ENCODE peak calls at places on chromosome 7, in nine cellular contexts. One of them, this sample, is unnamed.

GRCh38 chr7:148162808-148163207 is 427.8 kb upstream of the C7orf33 start:
- DNase-seq in lung: no peak
- DNase-seq in HCT116: no peak
- DNase-seq in psoas muscle: no peak
- DNase-seq in MM.1S: no peak
- DNase-seq in aorta: no peak
- DNase-seq in brain microvascular endothelial cell: no peak
- DNase-seq in adipocyte: no peak
- DNase-seq in H7: no peak
- DNase-seq in this sample: no peak

GRCh38 chr7:80294321-80294720 is 159.7 kb downstream of the GNAI1 start:
- DNase-seq in lung: no peak
- DNase-seq in HCT116: no peak
- DNase-seq in psoas muscle: no peak
- DNase-seq in MM.1S: no peak
- DNase-seq in aorta: no peak
- DNase-seq in brain microvascular endothelial cell: peak; percentile 38
- DNase-seq in adipocyte: peak; percentile 21
- DNase-seq in H7: no peak
- DNase-seq in this sample: no peak

GRCh38 chr7:108598858-108599257 is 29.2 kb downstream of the DNAJB9 start:
- DNase-seq in lung: no peak
- DNase-seq in HCT116: no peak
- DNase-seq in psoas muscle: no peak
- DNase-seq in MM.1S: no peak
- DNase-seq in aorta: no peak
- DNase-seq in brain microvascular endothelial cell: no peak
- DNase-seq in adipocyte: no peak
- DNase-seq in H7: no peak
- DNase-seq in this sample: no peak

GRCh38 chr7:117138943-117139690 is 183.7 kb downstream of the WNT2 start:
- DNase-seq in lung: no peak
- DNase-seq in HCT116: no peak
- DNase-seq in psoas muscle: no peak
- DNase-seq in MM.1S: no peak
- DNase-seq in aorta: no peak
- DNase-seq in brain microvascular endothelial cell: no peak
- DNase-seq in adipocyte: no peak
- DNase-seq in H7: no peak
- DNase-seq in this sample: no peak

GRCh38 chr7:86963599-86964230 is 95.7 kb downstream of the ELAPOR2 start:
- DNase-seq in lung: no peak
- DNase-seq in HCT116: no peak
- DNase-seq in psoas muscle: no peak
- DNase-seq in MM.1S: no peak
- DNase-seq in aorta: no peak
- DNase-seq in brain microvascular endothelial cell: no peak
- DNase-seq in adipocyte: peak; percentile 1
- DNase-seq in H7: no peak
- DNase-seq in this sample: no peak

GRCh38 chr7:113085781-113086390 is 741 bp downstream of the GPR85 start:
- DNase-seq in lung: no peak
- DNase-seq in HCT116: no peak
- DNase-seq in psoas muscle: no peak
- DNase-seq in MM.1S: no peak
- DNase-seq in aorta: no peak
- DNase-seq in brain microvascular endothelial cell: no peak
- DNase-seq in adipocyte: peak; percentile 20
- DNase-seq in H7: peak; percentile 1
- DNase-seq in this sample: no peak

GRCh38 chr7:92244803-92245486 is 769 bp downstream of the KRIT1 start:
- DNase-seq in lung: no peak
- DNase-seq in HCT116: no peak
- DNase-seq in psoas muscle: no peak
- DNase-seq in MM.1S: peak; percentile 9
- DNase-seq in aorta: no peak
- DNase-seq in brain microvascular endothelial cell: no peak
- DNase-seq in adipocyte: no peak
- DNase-seq in H7: no peak
- DNase-seq in this sample: no peak

GRCh38 chr7:12785473-12785872 is 98.0 kb downstream of the ARL4A start:
- DNase-seq in lung: no peak
- DNase-seq in HCT116: no peak
- DNase-seq in psoas muscle: no peak
- DNase-seq in MM.1S: no peak
- DNase-seq in aorta: no peak
- DNase-seq in brain microvascular endothelial cell: no peak
- DNase-seq in adipocyte: no peak
- DNase-seq in H7: no peak
- DNase-seq in this sample: no peak

DNA sequence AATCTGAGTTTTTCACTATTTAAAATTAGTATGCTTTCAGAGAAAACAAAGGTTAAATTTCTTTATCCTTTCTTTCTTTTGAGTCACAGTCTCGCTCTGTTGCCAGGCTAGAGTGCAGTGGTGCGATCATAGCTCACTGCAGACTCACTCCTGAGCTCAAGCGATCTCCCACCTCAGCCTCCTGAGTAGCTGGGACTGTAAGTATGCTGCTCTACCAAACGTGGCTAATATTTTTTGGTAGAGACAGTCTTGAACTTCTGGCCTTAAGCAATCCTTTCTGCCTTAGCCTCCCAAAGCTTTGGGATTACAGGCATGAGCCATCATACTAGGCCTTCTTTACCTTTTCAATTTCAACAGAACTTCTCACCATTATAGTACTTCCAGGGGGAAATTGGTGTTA is 113.7 kb downstream of the TRIM24 start:
- DNase-seq in lung: no peak
- DNase-seq in HCT116: no peak
- DNase-seq in psoas muscle: no peak
- DNase-seq in MM.1S: no peak
- DNase-seq in aorta: no peak
- DNase-seq in brain microvascular endothelial cell: no peak
- DNase-seq in adipocyte: no peak
- DNase-seq in H7: no peak
- DNase-seq in this sample: no peak
- H3K36me3 ChIP-seq in lung: peaks cover 8% of the 10 kb centered on the region
- H3K36me3 ChIP-seq in HCT116: no peaks in the 10 kb centered on the region
- H3K36me3 ChIP-seq in psoas muscle: peaks cover 72% of the 10 kb centered on the region
- H3K36me3 ChIP-seq in MM.1S: peaks cover 4% of the 10 kb centered on the region
- H3K36me3 ChIP-seq in aorta: peaks cover 5% of the 10 kb centered on the region
- H3K36me3 ChIP-seq in brain microvascular endothelial cell: peaks cover 6% of the 10 kb centered on the region
- H3K36me3 ChIP-seq in adipocyte: peaks cover 57% of the 10 kb centered on the region
- H3K36me3 ChIP-seq in H7: peaks cover 32% of the 10 kb centered on the region
- H3K36me3 ChIP-seq in this sample: peaks cover 85% of the 10 kb centered on the region

GRCh38 chr7:41701542-41701941 is 1.3 kb downstream of the INHBA start:
- DNase-seq in lung: no peak
- DNase-seq in HCT116: no peak
- DNase-seq in psoas muscle: no peak
- DNase-seq in MM.1S: no peak
- DNase-seq in aorta: no peak
- DNase-seq in brain microvascular endothelial cell: no peak
- DNase-seq in adipocyte: peak; percentile 52
- DNase-seq in H7: peak; percentile 47
- DNase-seq in this sample: no peak
- H3K4me3 ChIP-seq in lung: no peak overlapping the region
- H3K4me3 ChIP-seq in HCT116: no peak overlapping the region
- H3K4me3 ChIP-seq in psoas muscle: no peak overlapping the region
- H3K4me3 ChIP-seq in MM.1S: no peak overlapping the region
- H3K4me3 ChIP-seq in aorta: peak overlapping the region; percentile 3
- H3K4me3 ChIP-seq in brain microvascular endothelial cell: peak overlapping the region; percentile 82
- H3K4me3 ChIP-seq in adipocyte: peak overlapping the region; percentile 88
- H3K4me3 ChIP-seq in H7: peak overlapping the region; percentile 18
- H3K4me3 ChIP-seq in this sample: no peak overlapping the region

DNA sequence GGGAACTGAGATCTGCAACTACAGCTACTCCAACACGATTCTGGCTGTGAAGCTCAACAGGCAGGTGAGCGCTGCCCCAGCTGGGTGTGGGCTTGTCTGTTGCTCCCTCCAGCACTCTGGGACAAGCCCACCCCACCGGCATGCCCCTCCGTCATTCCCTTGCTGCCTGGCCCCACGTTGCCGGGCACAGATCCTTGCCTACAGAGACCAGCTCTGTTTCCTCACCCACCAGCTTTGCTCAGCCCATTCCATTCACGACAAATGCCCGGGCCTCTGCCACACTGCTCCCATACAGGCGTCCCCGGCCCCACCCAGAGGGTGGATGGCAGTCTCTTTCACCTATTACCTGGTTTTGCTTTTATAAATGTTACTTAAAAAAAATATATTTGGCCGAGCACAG is 24.6 kb downstream of the WIPI2 start:
- DNase-seq in lung: no peak
- DNase-seq in HCT116: no peak
- DNase-seq in psoas muscle: no peak
- DNase-seq in MM.1S: no peak
- DNase-seq in aorta: no peak
- DNase-seq in brain microvascular endothelial cell: no peak
- DNase-seq in adipocyte: no peak
- DNase-seq in H7: no peak
- DNase-seq in this sample: no peak
- H3K36me3 ChIP-seq in lung: peaks cover 49% of the 10 kb centered on the region
- H3K36me3 ChIP-seq in HCT116: peaks cover 31% of the 10 kb centered on the region
- H3K36me3 ChIP-seq in psoas muscle: peaks cover 95% of the 10 kb centered on the region
- H3K36me3 ChIP-seq in MM.1S: peaks cover 11% of the 10 kb centered on the region
- H3K36me3 ChIP-seq in aorta: peaks cover 3% of the 10 kb centered on the region
- H3K36me3 ChIP-seq in brain microvascular endothelial cell: peaks cover 63% of the 10 kb centered on the region
- H3K36me3 ChIP-seq in adipocyte: peaks cover 95% of the 10 kb centered on the region
- H3K36me3 ChIP-seq in H7: peaks cover 24% of the 10 kb centered on the region
- H3K36me3 ChIP-seq in this sample: peaks cover 50% of the 10 kb centered on the region

GRCh38 chr7:1558841-1559625 is 3.0 kb upstream of the TMEM184A start:
- DNase-seq in lung: no peak
- DNase-seq in HCT116: no peak
- DNase-seq in psoas muscle: peak; percentile 50
- DNase-seq in MM.1S: no peak
- DNase-seq in aorta: peak; percentile 47
- DNase-seq in brain microvascular endothelial cell: no peak
- DNase-seq in adipocyte: no peak
- DNase-seq in H7: peak; percentile 62
- DNase-seq in this sample: peak; percentile 18
- H3K4me3 ChIP-seq in lung: no peak overlapping the region
- H3K4me3 ChIP-seq in HCT116: peak overlapping the region; percentile 10
- H3K4me3 ChIP-seq in psoas muscle: no peak overlapping the region
- H3K4me3 ChIP-seq in MM.1S: no peak overlapping the region
- H3K4me3 ChIP-seq in aorta: no peak overlapping the region
- H3K4me3 ChIP-seq in brain microvascular endothelial cell: no peak overlapping the region
- H3K4me3 ChIP-seq in adipocyte: no peak overlapping the region
- H3K4me3 ChIP-seq in H7: no peak overlapping the region
- H3K4me3 ChIP-seq in this sample: no peak overlapping the region

GRCh38 chr7:99359465-99360154 is 14.9 kb upstream of the ARPC1B start:
- DNase-seq in lung: no peak
- DNase-seq in HCT116: no peak
- DNase-seq in psoas muscle: no peak
- DNase-seq in MM.1S: no peak
- DNase-seq in aorta: no peak
- DNase-seq in brain microvascular endothelial cell: no peak
- DNase-seq in adipocyte: no peak
- DNase-seq in H7: peak; percentile 73
- DNase-seq in this sample: no peak
- H3K36me3 ChIP-seq in lung: peaks cover 46% of the 10 kb centered on the region
- H3K36me3 ChIP-seq in HCT116: peaks cover 35% of the 10 kb centered on the region
- H3K36me3 ChIP-seq in psoas muscle: peaks cover 98% of the 10 kb centered on the region
- H3K36me3 ChIP-seq in MM.1S: peaks cover 3% of the 10 kb centered on the region
- H3K36me3 ChIP-seq in aorta: peaks cover 6% of the 10 kb centered on the region
- H3K36me3 ChIP-seq in brain microvascular endothelial cell: peaks cover 80% of the 10 kb centered on the region
- H3K36me3 ChIP-seq in adipocyte: peaks cover 73% of the 10 kb centered on the region
- H3K36me3 ChIP-seq in H7: peaks cover 15% of the 10 kb centered on the region
- H3K36me3 ChIP-seq in this sample: peaks cover 82% of the 10 kb centered on the region

DNA sequence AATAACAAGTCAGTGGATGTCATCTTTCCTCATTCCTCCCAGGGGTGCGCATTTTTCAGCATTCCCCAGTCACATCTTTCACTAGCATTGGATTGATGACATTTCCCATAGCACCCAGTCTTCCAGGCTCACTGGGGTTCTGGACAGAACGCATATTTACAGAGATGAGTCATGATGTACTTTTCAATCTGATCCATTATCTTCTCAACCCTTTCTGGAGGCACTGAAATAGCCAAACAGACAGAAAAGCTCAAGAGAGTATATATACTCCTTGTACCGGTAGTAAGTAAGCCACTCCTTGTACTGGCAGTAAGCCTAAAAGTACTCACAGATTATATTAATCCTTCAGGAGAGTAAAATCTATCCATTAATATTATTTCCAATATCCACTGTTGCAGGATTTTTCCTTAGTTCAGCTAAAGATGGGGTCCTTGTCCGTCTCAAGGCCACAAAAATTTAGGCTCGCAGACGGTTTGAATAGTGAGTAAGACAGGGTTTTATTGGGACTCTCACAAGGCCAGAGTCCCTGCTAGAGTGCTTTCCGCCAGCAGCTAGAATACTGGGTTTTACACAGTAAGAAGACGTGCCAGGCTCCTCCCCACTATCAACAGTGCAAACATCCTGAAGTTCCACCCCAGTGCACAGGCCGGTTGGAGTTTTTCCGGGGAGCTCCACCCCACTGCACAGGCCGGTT is 60.8 kb downstream of the MDH2 start:
- DNase-seq in lung: peak; percentile 52
- DNase-seq in HCT116: no peak
- DNase-seq in psoas muscle: no peak
- DNase-seq in MM.1S: no peak
- DNase-seq in aorta: peak; percentile 54
- DNase-seq in brain microvascular endothelial cell: peak; percentile 53
- DNase-seq in adipocyte: no peak
- DNase-seq in H7: no peak
- DNase-seq in this sample: no peak
- H3K4me3 ChIP-seq in lung: no peak overlapping the region
- H3K4me3 ChIP-seq in HCT116: no peak overlapping the region
- H3K4me3 ChIP-seq in psoas muscle: no peak overlapping the region
- H3K4me3 ChIP-seq in MM.1S: no peak overlapping the region
- H3K4me3 ChIP-seq in aorta: no peak overlapping the region
- H3K4me3 ChIP-seq in brain microvascular endothelial cell: no peak overlapping the region
- H3K4me3 ChIP-seq in adipocyte: peak overlapping the region; percentile 40
- H3K4me3 ChIP-seq in H7: no peak overlapping the region
- H3K4me3 ChIP-seq in this sample: no peak overlapping the region

GRCh38 chr7:149723082-149723767 is 50.2 kb downstream of the ZNF467 start:
- DNase-seq in lung: no peak
- DNase-seq in HCT116: no peak
- DNase-seq in psoas muscle: no peak
- DNase-seq in MM.1S: no peak
- DNase-seq in aorta: peak; percentile 15
- DNase-seq in brain microvascular endothelial cell: no peak
- DNase-seq in adipocyte: no peak
- DNase-seq in H7: no peak
- DNase-seq in this sample: no peak
- H3K36me3 ChIP-seq in lung: peaks cover 63% of the 10 kb centered on the region
- H3K36me3 ChIP-seq in HCT116: no peaks in the 10 kb centered on the region
- H3K36me3 ChIP-seq in psoas muscle: peaks cover 64% of the 10 kb centered on the region
- H3K36me3 ChIP-seq in MM.1S: no peaks in the 10 kb centered on the region
- H3K36me3 ChIP-seq in aorta: peaks cover 15% of the 10 kb centered on the region
- H3K36me3 ChIP-seq in brain microvascular endothelial cell: peaks cover 20% of the 10 kb centered on the region
- H3K36me3 ChIP-seq in adipocyte: peaks cover 23% of the 10 kb centered on the region
- H3K36me3 ChIP-seq in H7: peaks cover 17% of the 10 kb centered on the region
- H3K36me3 ChIP-seq in this sample: peaks cover 32% of the 10 kb centered on the region

GRCh38 chr7:129553861-129554530 is 51.7 kb downstream of the SMKR1 start:
- DNase-seq in lung: no peak
- DNase-seq in HCT116: no peak
- DNase-seq in psoas muscle: no peak
- DNase-seq in MM.1S: no peak
- DNase-seq in aorta: no peak
- DNase-seq in brain microvascular endothelial cell: peak; percentile 12
- DNase-seq in adipocyte: peak; percentile 27
- DNase-seq in H7: no peak
- DNase-seq in this sample: peak; percentile 55
- H3K4me3 ChIP-seq in lung: no peak overlapping the region
- H3K4me3 ChIP-seq in HCT116: no peak overlapping the region
- H3K4me3 ChIP-seq in psoas muscle: no peak overlapping the region
- H3K4me3 ChIP-seq in MM.1S: no peak overlapping the region
- H3K4me3 ChIP-seq in aorta: no peak overlapping the region
- H3K4me3 ChIP-seq in brain microvascular endothelial cell: peak overlapping the region; percentile 26
- H3K4me3 ChIP-seq in adipocyte: peak overlapping the region; percentile 32
- H3K4me3 ChIP-seq in H7: no peak overlapping the region
- H3K4me3 ChIP-seq in this sample: peak overlapping the region; percentile 27

This sample was measured in BE2C.